ENCODE peak calls at places on chromosome 5, in eight cellular contexts. C is activated CD8-positive, alpha-beta memory T cell treated with anti-CD3 and anti-CD28 coated beads, Interleukin-2, amount 50 U/mL, for 48 hours; K is left kidney; J is left cardiac atrium; T is T-cell; I is head of caudate nucleus; B is endothelial cell of umbilical vein; Q is stimulated activated CD8-positive, alpha-beta memory T cell treated with anti-CD3 and anti-CD28 coated beads, Interleukin-4, amount 100 ng/mL, for 4 hours. X is an unnamed sample.
A peak's percentile ranks its signal among the peaks of the same experiment; 100 is the strongest.

GRCh38 chr5:119179857-119180641 is 109.2 kb downstream of the DMXL1 start:
- DNase-seq in C (no peak), K (no peak), J (no peak), T (no peak), I (no peak), B (no peak), Q (no peak), X (no peak)

GRCh38 chr5:167947312-167947711 is 344.1 kb upstream of the WWC1 start:
- DNase-seq in C (no peak), K (no peak), J (no peak), T (no peak), I (no peak), B (no peak), Q (no peak), X (no peak)

GRCh38 chr5:58380655-58381054 is 79.2 kb downstream of the PLK2 start:
- DNase-seq in C (no peak), K (no peak), J (no peak), T (no peak), I (no peak), B (no peak), Q (no peak), X (no peak)

GRCh38 chr5:124825983-124826337 is 79.5 kb upstream of the ZNF608 start:
- DNase-seq in C (no peak), K (no peak), J (no peak), T (no peak), I (no peak), B (no peak), Q (no peak), X (no peak)

GRCh38 chr5:126483156-126483555 is 59.9 kb downstream of the GRAMD2B start:
- DNase-seq in C (no peak), K (peak; percentile 44), J (no peak), T (no peak), I (no peak), B (no peak), Q (no peak), X (no peak)

GRCh38 chr5:98128271-98128670 is 645.2 kb upstream of the RGMB start:
- DNase-seq in C (no peak), K (no peak), J (no peak), T (no peak), I (no peak), B (no peak), Q (no peak), X (no peak)

GRCh38 chr5:126443374-126443851 is 20.2 kb downstream of the GRAMD2B start:
- DNase-seq in C (no peak), K (no peak), J (no peak), T (no peak), I (peak; percentile 9), B (no peak), Q (no peak), X (no peak)

GRCh38 chr5:72692273-72692672 is 124.2 kb upstream of the TNPO1 start:
- DNase-seq in C (no peak), K (peak; percentile 18), J (no peak), T (no peak), I (no peak), B (no peak), Q (no peak), X (no peak)

GRCh38 chr5:178232124-178232919 is at the start of gene PHYKPL:
- DNase-seq in C (peak; percentile 86), K (peak; percentile 89), J (peak; percentile 87), T (peak; percentile 61), I (peak; percentile 75), B (peak; percentile 71), Q (no peak), X (no peak)

GRCh38 chr5:100407053-100407452 is 128.1 kb upstream of the FAM174A start:
- DNase-seq in C (no peak), K (no peak), J (no peak), T (no peak), I (no peak), B (no peak), Q (no peak), X (no peak)

GRCh38 chr5:103624035-103624461 is 61.5 kb upstream of the NUDT12 start:
- DNase-seq in C (no peak), K (no peak), J (no peak), T (no peak), I (no peak), B (peak; percentile 80), Q (no peak), X (no peak)

GRCh38 chr5:2735996-2736395 is 15.5 kb downstream of the IRX2 start:
- DNase-seq in C (no peak), K (no peak), J (no peak), T (no peak), I (no peak), B (no peak), Q (no peak), X (no peak)

GRCh38 chr5:144202725-144203124 is 32.1 kb downstream of the KCTD16 start:
- DNase-seq in C (no peak), K (no peak), J (no peak), T (no peak), I (no peak), B (no peak), Q (no peak), X (no peak)

GRCh38 chr5:148540636-148541035 is 113.7 kb downstream of the HTR4 start:
- DNase-seq in C (no peak), K (no peak), J (no peak), T (no peak), I (no peak), B (no peak), Q (no peak), X (no peak)

GRCh38 chr5:37836173-37837100 is 3.4 kb downstream of the GDNF start:
- DNase-seq in C (peak; percentile 56), K (peak; percentile 71), J (peak; percentile 33), T (no peak), I (peak; percentile 21), B (peak; percentile 16), Q (no peak), X (no peak)

GRCh38 chr5:135339189-135339588 is 59.8 kb downstream of the MACROH2A1 start:
- DNase-seq in C (no peak), K (no peak), J (no peak), T (no peak), I (no peak), B (no peak), Q (no peak), X (no peak)

X was measured in amniotic stem cell.